ENCODE peak calls at places on chromosomes 12 and 14, in eight cellular contexts. O is H7, J is vagina, C is testis, M is Caco-2, W is body of pancreas, K is tibial artery, A is astrocyte of the cerebellum. I is an unnamed sample.

GRCh38 chr12:46358791-46359666 is 13.5 kb downstream of the SLC38A2 start:
- DNase-seq in K (no peak), W (no peak), C (no peak), M (no peak), A (no peak), J (no peak), O (no peak), I (no peak)

GRCh38 chr14:88296343-88296742 is 26.7 kb downstream of the KCNK10 start:
- DNase-seq in O (no peak), M (no peak), W (no peak), J (no peak), K (no peak), A (no peak), C (no peak), I (no peak)

GRCh38 chr14:60654303-60654925 is 5.1 kb upstream of the SIX1 start:
- DNase-seq in W (no peak), M (no peak), K (no peak), J (no peak), A (no peak), C (no peak), O (no peak), I (peak; percentile 70)

GRCh38 chr12:50061172-50061571 is 3.8 kb downstream of the ASIC1 start:
- DNase-seq in M (no peak), W (no peak), C (no peak), A (no peak), K (no peak), O (no peak), J (no peak), I (no peak)

GRCh38 chr14:104130974-104131651 is 7.3 kb upstream of the KIF26A start:
- DNase-seq in W (peak; percentile 84), A (no peak), O (peak; percentile 90), J (no peak), C (peak; percentile 49), K (no peak), M (peak; percentile 54), I (peak; percentile 4)

GRCh38 chr12:69068431-69068830 is 135.5 kb upstream of the CPM start:
- DNase-seq in O (no peak), A (no peak), W (peak; percentile 66), M (no peak), J (no peak), K (no peak), C (no peak), I (peak; percentile 33)

GRCh38 chr14:61247935-61248334 is 33.2 kb downstream of the TMEM30B start:
- DNase-seq in M (no peak), C (no peak), W (no peak), J (no peak), A (peak; percentile 88), K (no peak), O (no peak), I (peak; percentile 27)

GRCh38 chr14:72303930-72304329 is 371.7 kb downstream of the RGS6 start:
- DNase-seq in O (no peak), W (no peak), M (no peak), A (no peak), J (no peak), C (no peak), K (no peak), I (no peak)

GRCh38 chr12:5567021-5567744 is 135.3 kb downstream of the NTF3 start:
- DNase-seq in K (no peak), W (no peak), C (peak; percentile 31), O (no peak), M (no peak), J (no peak), A (no peak), I (no peak)

GRCh38 chr12:124788936-124789555 is 74.6 kb downstream of the SCARB1 start:
- DNase-seq in O (no peak), J (no peak), C (no peak), K (no peak), W (no peak), M (no peak), A (no peak), I (no peak)

DNA sequence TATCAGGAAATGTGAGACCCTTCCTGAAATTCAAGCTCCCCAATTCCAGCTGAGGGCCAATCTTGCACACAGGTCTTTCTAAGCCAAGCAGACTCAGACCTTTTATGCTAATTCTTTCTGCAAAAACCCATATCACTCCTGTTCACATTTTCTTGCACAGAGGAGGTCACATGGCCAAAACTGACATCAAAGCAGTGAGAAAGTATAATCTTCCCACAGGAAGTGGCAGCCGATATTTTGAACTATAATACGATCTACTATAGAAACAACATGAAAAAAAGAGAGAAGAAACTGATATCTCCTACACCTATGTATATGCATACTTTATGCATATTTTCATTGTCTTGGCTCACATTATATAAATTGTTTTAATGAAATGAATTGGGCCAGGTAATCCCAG is 132.9 kb upstream of the SSTR1 start:
- DNase-seq in K (no peak), M (no peak), J (no peak), C (no peak), O (no peak), W (no peak), A (no peak), I (no peak)
- H3K4me3 ChIP-seq in K (no peak overlapping the region), M (no peak overlapping the region), J (no peak overlapping the region), C (no peak overlapping the region), O (no peak overlapping the region), W (no peak overlapping the region), A (no peak overlapping the region), I (no peak overlapping the region)

GRCh38 chr12:19238520-19238919 is 109.0 kb downstream of the PLEKHA5 start:
- DNase-seq in J (no peak), A (no peak), K (no peak), W (no peak), C (no peak), O (no peak), M (no peak), I (no peak)
- H3K4me3 ChIP-seq in J (no peak overlapping the region), A (no peak overlapping the region), K (no peak overlapping the region), W (no peak overlapping the region), C (no peak overlapping the region), O (no peak overlapping the region), M (no peak overlapping the region), I (no peak overlapping the region)

DNA sequence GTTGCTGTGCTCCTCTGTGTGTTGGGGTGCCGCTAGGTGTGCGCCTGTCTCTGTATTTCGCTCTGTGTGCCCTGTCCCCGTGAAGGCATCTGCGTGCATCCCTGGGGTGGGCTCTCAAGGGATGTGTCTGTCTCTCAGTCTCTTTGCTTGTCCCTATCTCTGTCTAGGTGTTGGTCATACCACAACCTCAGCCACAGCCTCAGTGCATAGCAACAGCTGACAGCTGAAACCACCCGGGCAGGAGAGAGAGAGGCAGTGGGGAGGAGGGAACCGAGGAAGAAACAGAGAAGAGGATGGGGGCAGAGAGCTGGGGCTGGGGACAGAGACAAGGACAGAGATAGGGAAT is 953 bp upstream of the NXPH4 start:
- DNase-seq in A (no peak), O (no peak), M (no peak), K (no peak), W (no peak), C (no peak), J (no peak), I (peak; percentile 44)
- H3K4me3 ChIP-seq in A (no peak overlapping the region), O (no peak overlapping the region), M (peak overlapping the region; percentile 54), K (no peak overlapping the region), W (no peak overlapping the region), C (no peak overlapping the region), J (no peak overlapping the region), I (peak overlapping the region; percentile 30)

DNA sequence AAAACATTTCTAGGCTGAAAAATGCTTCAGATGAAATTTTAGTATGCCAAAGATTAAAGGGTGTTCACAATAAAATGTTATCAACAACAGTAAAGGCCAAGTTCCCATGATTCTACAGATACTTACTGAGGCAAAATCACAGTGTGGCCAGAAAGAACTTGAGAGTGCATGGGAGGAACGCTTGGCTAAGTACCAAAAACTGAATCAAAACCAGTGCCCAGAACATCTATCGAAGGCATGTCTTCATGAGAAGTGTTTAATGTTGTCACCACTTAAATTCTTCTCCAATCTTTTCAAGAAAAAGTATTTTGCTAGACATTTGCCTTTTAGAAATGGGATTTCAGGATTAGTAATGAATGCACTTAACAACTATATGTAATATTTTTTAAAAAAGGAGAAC is 41.5 kb downstream of the KIF21A start:
- DNase-seq in A (no peak), K (no peak), O (no peak), J (no peak), C (peak; percentile 28), M (no peak), W (no peak), I (peak; percentile 33)
- H3K4me3 ChIP-seq in A (no peak overlapping the region), K (no peak overlapping the region), O (no peak overlapping the region), J (no peak overlapping the region), C (no peak overlapping the region), M (no peak overlapping the region), W (no peak overlapping the region), I (no peak overlapping the region)

DNA sequence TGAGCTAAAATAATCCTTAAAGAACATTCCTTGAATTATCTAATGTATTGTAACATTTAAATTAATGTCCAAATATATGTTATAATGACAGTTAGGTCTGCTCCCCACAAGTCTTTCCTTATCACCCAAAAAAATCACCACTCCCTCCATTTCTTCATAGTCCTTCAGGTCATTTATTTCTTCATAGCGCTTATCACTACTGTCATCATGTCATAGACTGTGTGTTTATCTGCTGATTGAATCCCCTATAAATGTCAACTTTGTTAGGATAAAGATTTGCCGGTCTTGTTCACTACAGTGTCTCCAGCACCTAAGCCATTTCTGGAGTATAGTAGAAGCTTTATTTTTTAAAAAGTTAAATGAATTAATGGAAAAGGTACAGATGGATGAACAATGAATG is 11.9 kb downstream of the LUM start:
- DNase-seq in A (no peak), O (no peak), J (no peak), C (no peak), W (no peak), M (no peak), K (no peak), I (no peak)
- H3K4me3 ChIP-seq in A (no peak overlapping the region), O (no peak overlapping the region), J (no peak overlapping the region), C (no peak overlapping the region), W (no peak overlapping the region), M (no peak overlapping the region), K (no peak overlapping the region), I (no peak overlapping the region)

GRCh38 chr14:100028990-100029677 is 36.1 kb upstream of the EVL start:
- DNase-seq in W (no peak), K (no peak), O (no peak), M (no peak), J (no peak), C (no peak), A (no peak), I (peak; percentile 12)
- H3K4me3 ChIP-seq in W (no peak overlapping the region), K (no peak overlapping the region), O (no peak overlapping the region), M (no peak overlapping the region), J (no peak overlapping the region), C (no peak overlapping the region), A (no peak overlapping the region), I (no peak overlapping the region)